ENCODE peak calls at places on chromosomes 1 and 21, in four cellular contexts. Q is naive thymus-derived CD4-positive, alpha-beta T cell; Z is GM23248; M is body of pancreas. Y is an unnamed sample.

GRCh38 chr1:149888160-149888998 is 11.0 kb upstream of the BOLA1 start:
- DNase-seq in M (peak; percentile 84), Z (peak; percentile 94), Q (no peak), Y (peak; percentile 93)

GRCh38 chr1:184408580-184408979 is 21.8 kb downstream of the C1orf21 start:
- DNase-seq in Q (no peak), M (no peak), Z (no peak), Y (no peak)

GRCh38 chr1:215793210-215793609 is 226.1 kb downstream of the KCTD3 start:
- DNase-seq in M (no peak), Q (no peak), Z (peak; percentile 88), Y (no peak)

GRCh38 chr1:43007377-43008105 is 48.9 kb upstream of the SLC2A1 start:
- DNase-seq in Z (no peak), Q (no peak), M (peak; percentile 56), Y (no peak)

GRCh38 chr1:31765041-31765467 is 914 bp upstream of the ADGRB2 start:
- DNase-seq in M (peak; percentile 32), Z (peak; percentile 38), Q (no peak), Y (no peak)

GRCh38 chr1:33182452-33182851 is 609 bp upstream of the TRIM62 start:
- DNase-seq in Z (peak; percentile 47), M (peak; percentile 20), Q (no peak), Y (no peak)

GRCh38 chr21:45152265-45152746 is 77.9 kb downstream of the ADARB1 start:
- DNase-seq in Q (peak; percentile 73), Z (no peak), M (peak; percentile 18), Y (no peak)

GRCh38 chr1:217311766-217312165 is 319.1 kb downstream of the GPATCH2 start:
- DNase-seq in Q (no peak), Z (peak; percentile 17), M (peak; percentile 9), Y (no peak)

GRCh38 chr1:48889088-48889487 is 112.4 kb upstream of the BEND5 start:
- DNase-seq in Z (no peak), M (peak; percentile 6), Q (no peak), Y (no peak)

GRCh38 chr21:33443174-33443573 is 36.6 kb downstream of the TMEM50B start:
- DNase-seq in Z (no peak), Q (no peak), M (no peak), Y (no peak)

GRCh38 chr1:174022080-174022975 is at the start of gene RC3H1:
- DNase-seq in M (peak; percentile 92), Q (peak; percentile 83), Z (peak; percentile 94), Y (peak; percentile 89)

GRCh38 chr1:12052997-12053686 is 10.0 kb upstream of the TNFRSF8 start:
- DNase-seq in Z (no peak), M (peak; percentile 13), Q (no peak), Y (no peak)

GRCh38 chr1:201264072-201264471 is 19.2 kb upstream of the PKP1 start:
- DNase-seq in Q (no peak), Z (no peak), M (no peak), Y (no peak)

GRCh38 chr1:5927506-5928370 is 64.5 kb downstream of the NPHP4 start:
- DNase-seq in Z (no peak), Q (no peak), M (no peak), Y (peak; percentile 54)

GRCh38 chr1:107570768-107571167 is 394.2 kb downstream of the VAV3 start:
- DNase-seq in M (no peak), Z (no peak), Q (no peak), Y (no peak)

GRCh38 chr1:24322636-24323177 is 3.5 kb downstream of the GRHL3 start:
- DNase-seq in M (no peak), Q (no peak), Z (no peak), Y (no peak)

GRCh38 chr1:84722794-84723193 is 32.5 kb upstream of the SSX2IP start:
- DNase-seq in Z (peak; percentile 77), M (no peak), Q (no peak), Y (no peak)

GRCh38 chr1:160255761-160256300 is 6.5 kb downstream of the DCAF8 start:
- DNase-seq in M (no peak), Z (no peak), Q (no peak), Y (no peak)

GRCh38 chr21:25835397-25835796 is 100.6 kb downstream of the GABPA start:
- DNase-seq in M (no peak), Z (no peak), Q (no peak), Y (no peak)

GRCh38 chr1:34370748-34371147 is 194.0 kb downstream of the C1orf94 start:
- DNase-seq in M (no peak), Q (no peak), Z (no peak), Y (no peak)

GRCh38 chr1:247373721-247374141 is 42.1 kb upstream of the ZNF496 start:
- DNase-seq in Z (peak; percentile 81), M (peak; percentile 54), Q (peak; percentile 64), Y (no peak)

GRCh38 chr1:90838720-90839119 is 121.6 kb upstream of the BARHL2 start:
- DNase-seq in Q (no peak), M (no peak), Z (no peak), Y (no peak)

GRCh38 chr1:209879539-209879938 is 51.8 kb downstream of the UTP25 start:
- DNase-seq in Z (peak; percentile 78), Q (no peak), M (no peak), Y (no peak)

GRCh38 chr1:28259935-28260802 is 851 bp downstream of the SESN2 start:
- DNase-seq in M (peak; percentile 75), Q (no peak), Z (peak; percentile 87), Y (peak; percentile 90)

GRCh38 chr1:160374701-160375443 is 8.0 kb downstream of the NHLH1 start:
- DNase-seq in Z (no peak), M (no peak), Q (no peak), Y (no peak)

GRCh38 chr1:145960468-145961108 is 2.8 kb upstream of the LIX1L start:
- DNase-seq in M (peak; percentile 78), Q (peak; percentile 49), Z (peak; percentile 82), Y (peak; percentile 93)

GRCh38 chr21:39125752-39126485 is 57.3 kb downstream of the PSMG1 start:
- DNase-seq in Z (peak; percentile 84), M (peak; percentile 32), Q (no peak), Y (peak; percentile 51)

GRCh38 chr1:204842892-204843291 is 27.8 kb upstream of the NFASC start:
- DNase-seq in M (no peak), Q (no peak), Z (peak; percentile 34), Y (no peak)

GRCh38 chr1:163794551-163794950 is 472.8 kb downstream of the NUF2 start:
- DNase-seq in Z (no peak), Q (no peak), M (no peak), Y (no peak)

GRCh38 chr1:145785481-145785880 is 38.4 kb downstream of the RNF115 start:
- DNase-seq in Z (peak; percentile 23), Q (no peak), M (no peak), Y (no peak)

GRCh38 chr1:232880354-232880753 is 70.1 kb upstream of the NTPCR start:
- DNase-seq in Q (no peak), M (peak; percentile 28), Z (peak; percentile 55), Y (no peak)

GRCh38 chr1:54498383-54499096 is 49.5 kb upstream of the ACOT11 start:
- DNase-seq in M (no peak), Z (no peak), Q (no peak), Y (no peak)

GRCh38 chr1:22754106-22754768 is 43.6 kb downstream of the EPHB2 start:
- DNase-seq in M (no peak), Q (no peak), Z (peak; percentile 18), Y (no peak)

GRCh38 chr1:78229344-78229743 is 183.6 kb downstream of the GIPC2 start:
- DNase-seq in Z (peak; percentile 86), Q (no peak), M (no peak), Y (peak; percentile 32)

GRCh38 chr1:23644555-23644866 is 47.1 kb upstream of the RPL11 start:
- DNase-seq in Q (no peak), Z (no peak), M (no peak), Y (no peak)

GRCh38 chr1:34790985-34791384 is 1.8 kb upstream of the GJA4 start:
- DNase-seq in Q (no peak), Z (no peak), M (no peak), Y (peak; percentile 94)

DNA sequence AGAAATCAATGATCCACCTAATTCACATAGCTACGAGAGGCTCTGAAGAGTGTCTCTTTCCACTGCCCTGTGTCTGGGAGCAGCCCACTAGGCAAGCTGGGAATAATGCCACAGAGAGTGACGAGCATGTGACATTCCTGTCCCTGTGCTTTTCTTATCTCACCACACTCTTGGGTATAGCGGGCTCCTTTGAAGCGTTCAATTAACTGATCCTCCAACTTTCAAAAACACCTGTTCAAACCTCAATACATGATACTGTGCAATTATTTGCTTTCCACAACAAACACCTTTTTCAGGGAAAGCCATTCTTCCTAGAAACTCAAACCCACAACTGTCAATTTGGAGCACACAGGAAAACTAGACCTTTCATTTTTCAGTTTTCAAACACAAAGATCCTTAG is 43.4 kb downstream of the PLPP3 start:
- DNase-seq in Z (no peak), M (peak; percentile 79), Q (no peak), Y (no peak)
- H3K4me1 ChIP-seq in Z (no peaks in the 10 kb centered on the region), M (peaks cover 93% of the 10 kb centered on the region), Q (no peaks in the 10 kb centered on the region), Y (no peaks in the 10 kb centered on the region)

GRCh38 chr1:117017062-117017461 is 15.5 kb downstream of the CD101 start:
- DNase-seq in Q (no peak), M (no peak), Z (no peak), Y (no peak)
- H3K27ac ChIP-seq in Q (no peak overlapping the region), M (no peak overlapping the region), Z (no peak overlapping the region), Y (no peak overlapping the region)

GRCh38 chr1:223708651-223709268 is 3.6 kb upstream of the CAPN2 start:
- DNase-seq in Q (no peak), Z (no peak), M (no peak), Y (no peak)

GRCh38 chr1:223708001-223708359 is 4.4 kb upstream of the CAPN2 start:
- DNase-seq in M (no peak), Z (no peak), Q (no peak), Y (no peak)

GRCh38 chr1:223706077-223706988 is 6.0 kb upstream of the CAPN2 start:
- DNase-seq in Q (no peak), Z (peak; percentile 88), M (no peak), Y (no peak)

GRCh38 chr1:223709598-223709997 is 2.7 kb upstream of the CAPN2 start:
- DNase-seq in M (no peak), Z (peak; percentile 60), Q (no peak), Y (no peak)

GRCh38 chr1:223707270-223708000 is 4.9 kb upstream of the CAPN2 start:
- DNase-seq in Q (no peak), Z (peak; percentile 99), M (peak; percentile 64), Y (peak; percentile 86)
- H3K4me1 ChIP-seq in Q (peaks cover 12% of the 10 kb centered on the region), Z (peaks cover 56% of the 10 kb centered on the region), M (peaks cover 22% of the 10 kb centered on the region), Y (no peaks in the 10 kb centered on the region)

DNA sequence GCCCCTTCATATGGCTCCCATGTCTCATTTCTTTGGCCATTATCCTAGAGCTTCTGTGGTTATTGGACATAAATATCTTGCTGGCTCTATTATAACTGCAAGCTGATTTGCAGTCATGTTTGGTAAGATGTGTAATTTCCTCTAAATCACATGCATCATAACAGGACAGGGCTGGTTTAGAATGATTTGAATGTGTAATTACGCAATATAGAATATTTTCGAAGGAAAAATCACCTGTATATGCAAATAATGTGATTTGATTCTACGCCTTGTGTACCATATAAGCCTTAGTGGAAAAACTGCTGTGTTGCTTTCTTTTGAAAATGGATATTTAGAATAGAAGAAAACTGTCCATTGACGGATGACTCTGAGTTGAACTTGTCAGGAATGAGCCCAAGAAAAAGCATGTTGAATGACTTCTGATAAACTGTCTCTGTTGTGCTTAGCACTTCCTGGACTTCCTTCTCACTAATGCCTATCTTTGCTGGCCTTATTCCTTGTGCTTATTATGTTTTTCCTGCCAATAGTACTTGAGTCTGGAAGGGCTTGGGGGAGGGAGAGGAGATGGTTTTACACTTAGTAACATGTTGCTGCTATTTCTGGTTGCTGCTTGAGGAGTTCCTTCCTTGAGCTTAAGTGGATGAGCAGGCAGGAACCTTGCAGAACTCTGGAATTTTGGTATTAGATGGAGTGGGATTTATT is 6.5 kb downstream of the CACHD1 start:
- DNase-seq in Q (no peak), Z (peak; percentile 86), M (no peak), Y (no peak)
- H3K27ac ChIP-seq in Q (no peak overlapping the region), Z (peak overlapping the region; percentile 49), M (no peak overlapping the region), Y (peak overlapping the region; percentile 32)